ENCODE peak calls at places on chromosomes 11 and 22, in seven cellular contexts. One of them, this sample, is unnamed.
A peak's percentile ranks its signal among the peaks of the same experiment; 100 is the strongest.

GRCh38 chr11:65639623-65640482 is 2.0 kb downstream of the SIPA1 start:
- DNase-seq in GM10248: peak; percentile 79
- DNase-seq in activated CD8-positive, alpha-beta T cell treated with anti-CD3 and anti-CD28 coated beads for 36 hours: peak; percentile 83
- DNase-seq in RWPE2: no peak
- DNase-seq in colonic mucosa: no peak
- DNase-seq in GM12864: peak; percentile 77
- DNase-seq in prostate gland: no peak
- DNase-seq in this sample: peak; percentile 81

GRCh38 chr22:47402876-47403525 is 640.6 kb downstream of the TBC1D22A start:
- DNase-seq in GM10248: no peak
- DNase-seq in activated CD8-positive, alpha-beta T cell treated with anti-CD3 and anti-CD28 coated beads for 36 hours: no peak
- DNase-seq in RWPE2: no peak
- DNase-seq in colonic mucosa: no peak
- DNase-seq in GM12864: no peak
- DNase-seq in prostate gland: no peak
- DNase-seq in this sample: no peak

GRCh38 chr11:44609783-44610155 is 44.3 kb downstream of the CD82 start:
- DNase-seq in GM10248: no peak
- DNase-seq in activated CD8-positive, alpha-beta T cell treated with anti-CD3 and anti-CD28 coated beads for 36 hours: no peak
- DNase-seq in RWPE2: no peak
- DNase-seq in colonic mucosa: no peak
- DNase-seq in GM12864: no peak
- DNase-seq in prostate gland: no peak
- DNase-seq in this sample: no peak

GRCh38 chr22:19289475-19290161 is 1.9 kb downstream of the CLTCL1 start:
- DNase-seq in GM10248: no peak
- DNase-seq in activated CD8-positive, alpha-beta T cell treated with anti-CD3 and anti-CD28 coated beads for 36 hours: peak; percentile 43
- DNase-seq in RWPE2: no peak
- DNase-seq in colonic mucosa: no peak
- DNase-seq in GM12864: no peak
- DNase-seq in prostate gland: no peak
- DNase-seq in this sample: no peak

GRCh38 chr11:21385669-21386068 is 716.3 kb downstream of the NELL1 start:
- DNase-seq in GM10248: no peak
- DNase-seq in activated CD8-positive, alpha-beta T cell treated with anti-CD3 and anti-CD28 coated beads for 36 hours: no peak
- DNase-seq in RWPE2: no peak
- DNase-seq in colonic mucosa: no peak
- DNase-seq in GM12864: no peak
- DNase-seq in prostate gland: no peak
- DNase-seq in this sample: no peak

GRCh38 chr22:44291265-44292006 is 21.3 kb downstream of the SHISAL1 start:
- DNase-seq in GM10248: no peak
- DNase-seq in activated CD8-positive, alpha-beta T cell treated with anti-CD3 and anti-CD28 coated beads for 36 hours: no peak
- DNase-seq in RWPE2: no peak
- DNase-seq in colonic mucosa: no peak
- DNase-seq in GM12864: no peak
- DNase-seq in prostate gland: no peak
- DNase-seq in this sample: no peak

GRCh38 chr11:15699978-15700377 is 585.3 kb downstream of the INSC start:
- DNase-seq in GM10248: no peak
- DNase-seq in activated CD8-positive, alpha-beta T cell treated with anti-CD3 and anti-CD28 coated beads for 36 hours: no peak
- DNase-seq in RWPE2: no peak
- DNase-seq in colonic mucosa: no peak
- DNase-seq in GM12864: no peak
- DNase-seq in prostate gland: no peak
- DNase-seq in this sample: no peak

GRCh38 chr22:17633217-17633997 is 4.9 kb upstream of the ATP6V1E1 start:
- DNase-seq in GM10248: no peak
- DNase-seq in activated CD8-positive, alpha-beta T cell treated with anti-CD3 and anti-CD28 coated beads for 36 hours: no peak
- DNase-seq in RWPE2: no peak
- DNase-seq in colonic mucosa: no peak
- DNase-seq in GM12864: no peak
- DNase-seq in prostate gland: peak; percentile 67
- DNase-seq in this sample: no peak

GRCh38 chr11:73252577-73253191 is 19.5 kb upstream of the P2RY6 start:
- DNase-seq in GM10248: no peak
- DNase-seq in activated CD8-positive, alpha-beta T cell treated with anti-CD3 and anti-CD28 coated beads for 36 hours: peak; percentile 37
- DNase-seq in RWPE2: no peak
- DNase-seq in colonic mucosa: no peak
- DNase-seq in GM12864: no peak
- DNase-seq in prostate gland: no peak
- DNase-seq in this sample: no peak

DNA sequence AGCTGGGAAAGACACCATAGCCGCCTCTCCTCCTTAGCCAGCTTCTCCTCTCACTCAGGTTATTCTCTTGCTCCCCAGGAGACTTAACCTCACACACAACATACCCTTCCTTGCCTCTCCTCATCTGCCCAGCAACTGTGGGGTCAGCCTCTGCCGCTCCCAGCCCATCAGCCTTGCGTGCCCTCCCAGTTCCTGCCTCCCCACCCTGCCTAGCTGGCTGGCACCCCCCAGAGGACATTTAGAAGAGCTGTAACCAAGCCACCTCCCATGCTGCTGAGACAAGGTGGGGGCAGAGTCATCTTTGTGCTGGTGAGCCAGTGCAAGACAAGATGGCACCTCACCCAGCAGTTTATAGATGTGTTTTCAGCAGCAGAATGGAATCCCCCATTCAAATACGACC is 38.2 kb downstream of the TOM1 start:
- DNase-seq in GM10248: no peak
- DNase-seq in activated CD8-positive, alpha-beta T cell treated with anti-CD3 and anti-CD28 coated beads for 36 hours: peak; percentile 27
- DNase-seq in RWPE2: no peak
- DNase-seq in colonic mucosa: no peak
- DNase-seq in GM12864: no peak
- DNase-seq in prostate gland: no peak
- DNase-seq in this sample: no peak
- TF ChIP-seq CTCF in GM10248: peak; percentile 19
- TF ChIP-seq CTCF in activated CD8-positive, alpha-beta T cell treated with anti-CD3 and anti-CD28 coated beads for 36 hours: peak; percentile 17
- TF ChIP-seq CTCF in RWPE2: peak; percentile 17
- TF ChIP-seq CTCF in colonic mucosa: no peak
- TF ChIP-seq CTCF in GM12864: peak; percentile 28
- TF ChIP-seq CTCF in prostate gland: no peak
- TF ChIP-seq CTCF in this sample: peak; percentile 10

DNA sequence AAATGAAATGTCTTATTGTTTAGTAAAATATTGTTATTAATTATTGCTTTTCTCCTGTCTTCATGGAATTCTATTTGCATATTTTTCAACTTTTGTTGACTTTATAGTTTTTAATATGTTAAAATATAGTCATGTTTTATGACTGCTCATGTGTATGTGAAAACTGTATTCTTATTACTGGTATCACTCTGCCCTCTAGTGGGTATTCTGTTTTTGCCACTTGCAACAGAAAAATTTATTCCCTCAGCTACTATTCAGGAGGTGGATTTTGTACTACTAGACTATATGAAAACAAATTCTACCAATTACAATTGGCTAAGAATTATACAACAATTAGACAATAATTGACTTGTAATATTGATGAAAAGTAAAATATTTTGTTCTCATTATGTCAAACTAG is 45.0 kb downstream of the OR4C6 start:
- DNase-seq in GM10248: peak; percentile 22
- DNase-seq in activated CD8-positive, alpha-beta T cell treated with anti-CD3 and anti-CD28 coated beads for 36 hours: no peak
- DNase-seq in RWPE2: no peak
- DNase-seq in colonic mucosa: no peak
- DNase-seq in GM12864: no peak
- DNase-seq in prostate gland: no peak
- DNase-seq in this sample: peak; percentile 29
- TF ChIP-seq CTCF in GM10248: peak; percentile 34
- TF ChIP-seq CTCF in activated CD8-positive, alpha-beta T cell treated with anti-CD3 and anti-CD28 coated beads for 36 hours: peak; percentile 64
- TF ChIP-seq CTCF in RWPE2: peak; percentile 80
- TF ChIP-seq CTCF in colonic mucosa: peak; percentile 52
- TF ChIP-seq CTCF in GM12864: peak; percentile 32
- TF ChIP-seq CTCF in prostate gland: peak; percentile 17
- TF ChIP-seq CTCF in this sample: peak; percentile 36

GRCh38 chr11:62000539-62001446 is 33.4 kb upstream of the FTH1 start:
- DNase-seq in GM10248: no peak
- DNase-seq in activated CD8-positive, alpha-beta T cell treated with anti-CD3 and anti-CD28 coated beads for 36 hours: no peak
- DNase-seq in RWPE2: no peak
- DNase-seq in colonic mucosa: no peak
- DNase-seq in GM12864: no peak
- DNase-seq in prostate gland: no peak
- DNase-seq in this sample: no peak

GRCh38 chr11:62001450-62002178 is 34.2 kb upstream of the FTH1 start:
- DNase-seq in GM10248: no peak
- DNase-seq in activated CD8-positive, alpha-beta T cell treated with anti-CD3 and anti-CD28 coated beads for 36 hours: no peak
- DNase-seq in RWPE2: no peak
- DNase-seq in colonic mucosa: peak; percentile 84
- DNase-seq in GM12864: no peak
- DNase-seq in prostate gland: no peak
- DNase-seq in this sample: no peak

GRCh38 chr11:61999141-61999975 is 31.9 kb upstream of the FTH1 start:
- DNase-seq in GM10248: no peak
- DNase-seq in activated CD8-positive, alpha-beta T cell treated with anti-CD3 and anti-CD28 coated beads for 36 hours: no peak
- DNase-seq in RWPE2: no peak
- DNase-seq in colonic mucosa: no peak
- DNase-seq in GM12864: no peak
- DNase-seq in prostate gland: no peak
- DNase-seq in this sample: no peak

GRCh38 chr11:61994981-61995380 is 27.5 kb upstream of the FTH1 start:
- DNase-seq in GM10248: no peak
- DNase-seq in activated CD8-positive, alpha-beta T cell treated with anti-CD3 and anti-CD28 coated beads for 36 hours: no peak
- DNase-seq in RWPE2: no peak
- DNase-seq in colonic mucosa: no peak
- DNase-seq in GM12864: no peak
- DNase-seq in prostate gland: no peak
- DNase-seq in this sample: no peak

DNA sequence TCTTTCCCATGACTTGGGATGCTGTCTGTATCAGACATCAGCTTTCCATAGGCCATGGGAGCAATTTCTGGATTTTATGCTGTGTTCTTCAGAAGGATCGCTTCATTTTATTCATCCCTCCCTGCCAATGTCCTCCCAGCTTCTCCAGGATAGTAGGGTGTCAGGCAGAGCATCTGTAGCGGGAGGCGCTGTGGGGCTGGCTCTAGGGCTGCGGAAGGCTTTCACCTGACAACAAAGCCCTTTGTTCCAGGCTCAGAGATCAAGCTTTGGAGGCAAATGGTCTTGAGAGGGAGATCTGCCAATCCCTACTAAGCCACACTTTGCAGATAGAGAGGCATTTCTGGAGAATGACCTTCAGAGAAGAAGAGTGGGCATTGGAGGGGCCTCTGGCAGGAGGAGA is 29.5 kb upstream of the FTH1 start:
- DNase-seq in GM10248: no peak
- DNase-seq in activated CD8-positive, alpha-beta T cell treated with anti-CD3 and anti-CD28 coated beads for 36 hours: no peak
- DNase-seq in RWPE2: no peak
- DNase-seq in colonic mucosa: no peak
- DNase-seq in GM12864: no peak
- DNase-seq in prostate gland: no peak
- DNase-seq in this sample: peak; percentile 15
- TF ChIP-seq CTCF in GM10248: no peak
- TF ChIP-seq CTCF in activated CD8-positive, alpha-beta T cell treated with anti-CD3 and anti-CD28 coated beads for 36 hours: no peak
- TF ChIP-seq CTCF in RWPE2: no peak
- TF ChIP-seq CTCF in colonic mucosa: no peak
- TF ChIP-seq CTCF in GM12864: no peak
- TF ChIP-seq CTCF in prostate gland: no peak
- TF ChIP-seq CTCF in this sample: no peak

GRCh38 chr11:12287374-12288211 is 89.8 kb upstream of the PARVA start:
- DNase-seq in GM10248: peak; percentile 33
- DNase-seq in activated CD8-positive, alpha-beta T cell treated with anti-CD3 and anti-CD28 coated beads for 36 hours: no peak
- DNase-seq in RWPE2: peak; percentile 93
- DNase-seq in colonic mucosa: peak; percentile 23
- DNase-seq in GM12864: no peak
- DNase-seq in prostate gland: peak; percentile 8
- DNase-seq in this sample: peak; percentile 45
- TF ChIP-seq CTCF in GM10248: no peak
- TF ChIP-seq CTCF in activated CD8-positive, alpha-beta T cell treated with anti-CD3 and anti-CD28 coated beads for 36 hours: no peak
- TF ChIP-seq CTCF in RWPE2: peak; percentile 57
- TF ChIP-seq CTCF in colonic mucosa: no peak
- TF ChIP-seq CTCF in GM12864: peak; percentile 56
- TF ChIP-seq CTCF in prostate gland: no peak
- TF ChIP-seq CTCF in this sample: no peak

GRCh38 chr11:119084663-119085522 is at the start of gene HMBS:
- DNase-seq in GM10248: peak; percentile 92
- DNase-seq in activated CD8-positive, alpha-beta T cell treated with anti-CD3 and anti-CD28 coated beads for 36 hours: peak; percentile 95
- DNase-seq in RWPE2: peak; percentile 86
- DNase-seq in colonic mucosa: peak; percentile 95
- DNase-seq in GM12864: peak; percentile 79
- DNase-seq in prostate gland: peak; percentile 89
- DNase-seq in this sample: peak; percentile 94
- TF ChIP-seq CTCF in GM10248: no peak
- TF ChIP-seq CTCF in activated CD8-positive, alpha-beta T cell treated with anti-CD3 and anti-CD28 coated beads for 36 hours: no peak
- TF ChIP-seq CTCF in RWPE2: no peak
- TF ChIP-seq CTCF in colonic mucosa: no peak
- TF ChIP-seq CTCF in GM12864: no peak
- TF ChIP-seq CTCF in prostate gland: no peak
- TF ChIP-seq CTCF in this sample: no peak

GRCh38 chr11:128524172-128524571 is 63.2 kb downstream of the ETS1 start:
- DNase-seq in GM10248: no peak
- DNase-seq in activated CD8-positive, alpha-beta T cell treated with anti-CD3 and anti-CD28 coated beads for 36 hours: no peak
- DNase-seq in RWPE2: no peak
- DNase-seq in colonic mucosa: no peak
- DNase-seq in GM12864: no peak
- DNase-seq in prostate gland: no peak
- DNase-seq in this sample: no peak
- TF ChIP-seq CTCF in GM10248: no peak
- TF ChIP-seq CTCF in activated CD8-positive, alpha-beta T cell treated with anti-CD3 and anti-CD28 coated beads for 36 hours: no peak
- TF ChIP-seq CTCF in RWPE2: no peak
- TF ChIP-seq CTCF in colonic mucosa: no peak
- TF ChIP-seq CTCF in GM12864: no peak
- TF ChIP-seq CTCF in prostate gland: no peak
- TF ChIP-seq CTCF in this sample: no peak

GRCh38 chr22:43226368-43226979 is 39.5 kb upstream of the TTLL12 start:
- DNase-seq in GM10248: no peak
- DNase-seq in activated CD8-positive, alpha-beta T cell treated with anti-CD3 and anti-CD28 coated beads for 36 hours: no peak
- DNase-seq in RWPE2: no peak
- DNase-seq in colonic mucosa: no peak
- DNase-seq in GM12864: no peak
- DNase-seq in prostate gland: no peak
- DNase-seq in this sample: no peak
- TF ChIP-seq CTCF in GM10248: no peak
- TF ChIP-seq CTCF in activated CD8-positive, alpha-beta T cell treated with anti-CD3 and anti-CD28 coated beads for 36 hours: no peak
- TF ChIP-seq CTCF in RWPE2: no peak
- TF ChIP-seq CTCF in colonic mucosa: no peak
- TF ChIP-seq CTCF in GM12864: no peak
- TF ChIP-seq CTCF in prostate gland: no peak
- TF ChIP-seq CTCF in this sample: no peak

GRCh38 chr11:46827995-46828394 is 18.1 kb downstream of the CKAP5 start:
- DNase-seq in GM10248: no peak
- DNase-seq in activated CD8-positive, alpha-beta T cell treated with anti-CD3 and anti-CD28 coated beads for 36 hours: no peak
- DNase-seq in RWPE2: no peak
- DNase-seq in colonic mucosa: no peak
- DNase-seq in GM12864: no peak
- DNase-seq in prostate gland: no peak
- DNase-seq in this sample: no peak

GRCh38 chr11:46826310-46827044 is 19.6 kb downstream of the CKAP5 start:
- DNase-seq in GM10248: peak; percentile 83
- DNase-seq in activated CD8-positive, alpha-beta T cell treated with anti-CD3 and anti-CD28 coated beads for 36 hours: peak; percentile 85
- DNase-seq in RWPE2: peak; percentile 77
- DNase-seq in colonic mucosa: peak; percentile 83
- DNase-seq in GM12864: no peak
- DNase-seq in prostate gland: peak; percentile 72
- DNase-seq in this sample: peak; percentile 82
- TF ChIP-seq CTCF in GM10248: no peak
- TF ChIP-seq CTCF in activated CD8-positive, alpha-beta T cell treated with anti-CD3 and anti-CD28 coated beads for 36 hours: no peak
- TF ChIP-seq CTCF in RWPE2: no peak
- TF ChIP-seq CTCF in colonic mucosa: no peak
- TF ChIP-seq CTCF in GM12864: no peak
- TF ChIP-seq CTCF in prostate gland: peak; percentile 19
- TF ChIP-seq CTCF in this sample: no peak